ENCODE peak calls at places on chromosome 22, in five cellular contexts. L is upper lobe of left lung, U is GM23338, F is GM12892, Q is spleen. E is an unnamed sample.

GRCh38 chr22:21868651-21869050 is 1.2 kb upstream of the MAPK1 start:
- DNase-seq in U (no peak), F (no peak), Q (no peak), L (no peak), E (no peak)

GRCh38 chr22:34068011-34068410 is 147.7 kb upstream of the LARGE1 start:
- DNase-seq in Q (no peak), U (no peak), F (no peak), L (no peak), E (no peak)

GRCh38 chr22:20823264-20823663 is 35.3 kb downstream of the PI4KA start:
- DNase-seq in L (no peak), F (no peak), U (no peak), Q (no peak), E (no peak)

GRCh38 chr22:22030493-22031182 is 48.1 kb upstream of the TOP3B start:
- DNase-seq in Q (peak), F (peak), L (no peak), U (peak), E (no peak)

GRCh38 chr22:43172191-43172590 is 14.7 kb downstream of the TTLL12 start:
- DNase-seq in L (no peak), U (no peak), F (no peak), Q (peak), E (no peak)

GRCh38 chr22:42338502-42338901 is 68.0 kb upstream of the TCF20 start:
- DNase-seq in F (no peak), U (no peak), L (no peak), Q (no peak), E (no peak)

GRCh38 chr22:32661296-32661695 is 140.2 kb upstream of the TIMP3 start:
- DNase-seq in L (no peak), U (no peak), Q (no peak), F (no peak), E (no peak)

GRCh38 chr22:40560551-40560950 is 76.0 kb downstream of the MRTFA start:
- DNase-seq in U (no peak), L (no peak), F (no peak), Q (no peak), E (no peak)

GRCh38 chr22:40524392-40525249 is 111.9 kb downstream of the MRTFA start:
- DNase-seq in U (peak), F (no peak), Q (no peak), L (no peak), E (no peak)

GRCh38 chr22:34851918-34852662 is 213.9 kb upstream of the ISX start:
- DNase-seq in F (no peak), L (no peak), U (peak), Q (no peak), E (no peak)

GRCh38 chr22:19143967-19144400 is 467 bp downstream of the ESS2 start:
- DNase-seq in F (no peak), Q (peak), L (no peak), U (no peak), E (no peak)
- TF ChIP-seq POLR2AphosphoS5 in F (no peak), Q (no peak), L (no peak), U (no peak), E (no peak)

GRCh38 chr22:49391436-49391835 is 436.2 kb downstream of the BRD1 start:
- DNase-seq in L (no peak), Q (peak), U (no peak), F (no peak), E (peak)
- TF ChIP-seq POLR2AphosphoS5 in L (no peak), Q (no peak), U (no peak), F (no peak), E (no peak)

GRCh38 chr22:46012182-46012880 is 35.4 kb upstream of the WNT7B start:
- DNase-seq in U (no peak), L (no peak), F (no peak), Q (peak), E (no peak)

GRCh38 chr22:46010951-46011626 is 34.1 kb upstream of the WNT7B start:
- DNase-seq in F (no peak), U (no peak), L (no peak), Q (peak), E (no peak)

GRCh38 chr22:46011627-46012181 is 34.7 kb upstream of the WNT7B start:
- DNase-seq in F (no peak), Q (peak), L (no peak), U (no peak), E (no peak)

GRCh38 chr22:46012881-46013281 is 35.9 kb upstream of the WNT7B start:
- DNase-seq in U (no peak), L (no peak), F (no peak), Q (peak), E (no peak)

GRCh38 chr22:46013460-46014416 is 36.8 kb upstream of the WNT7B start:
- DNase-seq in F (peak), L (peak), Q (peak), U (peak), E (peak)
- TF ChIP-seq POLR2AphosphoS5 in F (no peak), L (peak), Q (peak), U (peak), E (peak)

DNA sequence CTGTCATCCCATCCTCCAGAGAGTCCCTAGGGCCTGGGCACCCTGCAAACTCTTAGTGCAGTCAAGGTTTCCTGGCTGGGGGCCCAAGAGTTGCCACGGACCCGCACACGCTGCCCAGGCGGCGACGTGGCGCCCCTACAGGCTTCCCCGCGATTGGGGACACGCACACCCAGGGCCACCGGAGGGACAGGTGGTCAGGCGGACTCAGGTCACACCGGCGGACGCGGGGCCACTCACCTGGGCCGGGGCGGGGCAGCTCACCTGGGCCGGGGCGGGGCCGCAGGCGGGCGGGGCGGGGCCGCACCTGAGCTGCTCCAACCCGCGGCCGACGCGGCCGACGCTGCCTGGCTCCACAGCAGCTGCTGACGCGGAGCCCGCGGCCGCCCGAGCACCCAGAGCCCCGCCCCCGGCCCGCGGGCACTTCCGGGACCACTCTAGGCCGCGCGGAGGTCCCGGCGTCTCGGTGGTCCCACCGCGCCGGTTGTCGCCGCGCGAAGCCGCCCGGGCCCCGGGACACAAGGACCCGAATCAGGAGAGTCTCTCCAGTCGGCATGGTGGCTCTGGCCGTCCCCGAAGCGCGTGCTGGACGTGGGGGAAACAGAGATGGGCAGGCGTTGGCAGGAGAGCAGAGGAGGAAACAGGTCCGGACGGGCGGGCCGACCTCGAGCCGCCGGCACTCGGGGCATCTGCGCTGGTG is at the start of gene ZNF70:
- DNase-seq in L (peak), U (peak), F (peak), Q (peak), E (peak)
- TF ChIP-seq POLR2AphosphoS5 in L (peak), U (peak), F (peak), Q (peak), E (peak)

DNA sequence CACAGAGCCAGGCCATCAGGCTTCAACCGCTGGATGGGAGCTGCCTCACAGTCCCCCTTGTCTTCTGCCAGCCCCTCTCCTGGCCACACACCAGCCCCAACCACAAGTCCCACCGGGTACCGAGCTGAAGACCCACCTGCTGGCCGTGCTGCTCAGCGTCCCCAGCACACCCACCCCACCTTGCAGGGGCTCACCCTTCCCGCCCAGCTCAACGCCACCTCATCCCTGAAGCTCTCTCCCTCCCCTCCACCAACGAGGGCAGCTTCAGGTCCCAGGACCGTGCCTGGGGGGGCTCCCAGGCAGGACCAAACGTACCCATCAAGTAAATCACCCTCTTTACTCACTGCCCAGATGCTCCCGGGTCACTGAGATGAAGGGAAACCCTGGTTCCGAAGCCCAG is 141.0 kb downstream of the CRYBB2 start:
- DNase-seq in Q (no peak), F (no peak), U (no peak), L (peak), E (peak)
- TF ChIP-seq POLR2AphosphoS5 in Q (no peak), F (no peak), U (no peak), L (no peak), E (no peak)

E was measured in breast epithelium.